ENCODE peak calls at places on chromosomes 11 and 22, in seven cellular contexts. S is tibial artery, Z is brain microvascular endothelial cell, V is hypothalamus, O is T-helper 9 cell, P is glutamatergic neuron, U is activated gamma-delta T cell. L is an unnamed sample.

GRCh38 chr11:81995907-81996306 is 737.8 kb downstream of the FAM181B start:
- DNase-seq in S (no peak), Z (no peak), V (no peak), O (no peak), P (no peak), U (no peak), L (no peak)

GRCh38 chr11:57471496-57471895 is 11.2 kb downstream of the RTN4RL2 start:
- DNase-seq in S (no peak), Z (no peak), V (no peak), O (no peak), P (no peak), U (no peak), L (no peak)

GRCh38 chr11:69317401-69318092 is 23.6 kb downstream of the MYEOV start:
- DNase-seq in S (no peak), Z (peak), V (no peak), O (no peak), P (no peak), U (no peak), L (no peak)

GRCh38 chr22:45334068-45334467 is 24.3 kb downstream of the FAM118A start:
- DNase-seq in S (no peak), Z (no peak), V (no peak), O (no peak), P (no peak), U (no peak), L (no peak)

GRCh38 chr11:78560826-78561484 is 13.7 kb downstream of the NARS2 start:
- DNase-seq in S (no peak), Z (no peak), V (no peak), O (no peak), P (no peak), U (no peak), L (no peak)

GRCh38 chr11:101126551-101127347 is 2.9 kb downstream of the PGR start:
- DNase-seq in S (peak), Z (no peak), V (no peak), O (no peak), P (peak), U (no peak), L (no peak)

GRCh38 chr11:118911880-118912741 is 13.6 kb downstream of the BCL9L start:
- DNase-seq in S (peak), Z (peak), V (no peak), O (peak), P (peak), U (peak), L (peak)

GRCh38 chr22:39216143-39216490 is 28.7 kb downstream of the PDGFB start:
- DNase-seq in S (no peak), Z (no peak), V (no peak), O (no peak), P (no peak), U (no peak), L (no peak)

GRCh38 chr11:130451261-130452019 is 3.0 kb downstream of the ADAMTS15 start:
- DNase-seq in S (peak), Z (peak), V (no peak), O (no peak), P (no peak), U (no peak), L (no peak)

GRCh38 chr11:118071416-118072030 is 5.4 kb upstream of the TMPRSS4 start:
- DNase-seq in S (no peak), Z (no peak), V (no peak), O (no peak), P (no peak), U (no peak), L (no peak)

GRCh38 chr22:36027579-36027959 is 1.1 kb downstream of the RBFOX2 start:
- DNase-seq in S (peak), Z (no peak), V (peak), O (no peak), P (no peak), U (no peak), L (no peak)

GRCh38 chr22:36936362-36937116 is 23.1 kb downstream of the CSF2RB start:
- DNase-seq in S (no peak), Z (no peak), V (peak), O (no peak), P (no peak), U (no peak), L (no peak)

GRCh38 chr22:17878970-17879369 is 104.7 kb upstream of the BID start:
- DNase-seq in S (no peak), Z (no peak), V (no peak), O (no peak), P (no peak), U (no peak), L (no peak)

GRCh38 chr11:115613986-115614625 is 109.9 kb upstream of the CADM1 start:
- DNase-seq in S (no peak), Z (peak), V (no peak), O (no peak), P (no peak), U (no peak), L (no peak)

GRCh38 chr11:45082744-45083543 is 63.5 kb upstream of the PRDM11 start:
- DNase-seq in S (no peak), Z (no peak), V (peak), O (no peak), P (no peak), U (no peak), L (no peak)

GRCh38 chr11:78290293-78291176 is 101.8 kb downstream of the USP35 start:
- DNase-seq in S (peak), Z (peak), V (no peak), O (no peak), P (no peak), U (no peak), L (no peak)

GRCh38 chr11:6629892-6630631 is 10.8 kb upstream of the TPP1 start:
- DNase-seq in S (no peak), Z (no peak), V (no peak), O (no peak), P (no peak), U (no peak), L (no peak)

GRCh38 chr11:3201677-3202181 is 16.9 kb downstream of the MRGPRG start:
- DNase-seq in S (peak), Z (no peak), V (no peak), O (no peak), P (no peak), U (no peak), L (no peak)

GRCh38 chr11:76910620-76911414 is 50.1 kb downstream of the ACER3 start:
- DNase-seq in S (peak), Z (no peak), V (no peak), O (no peak), P (no peak), U (no peak), L (no peak)

GRCh38 chr11:16909375-16910035 is 104.7 kb downstream of the PLEKHA7 start:
- DNase-seq in S (no peak), Z (no peak), V (no peak), O (no peak), P (no peak), U (no peak), L (no peak)

GRCh38 chr22:26751217-26751616 is 93.8 kb downstream of the MIAT start:
- DNase-seq in S (no peak), Z (no peak), V (peak), O (no peak), P (no peak), U (no peak), L (no peak)

GRCh38 chr11:122069946-122070345 is 46.1 kb downstream of the BLID start:
- DNase-seq in S (peak), Z (peak), V (peak), O (no peak), P (peak), U (no peak), L (no peak)

GRCh38 chr22:49188091-49188490 is 639.6 kb downstream of the BRD1 start:
- DNase-seq in S (no peak), Z (no peak), V (no peak), O (no peak), P (no peak), U (no peak), L (no peak)

GRCh38 chr11:70954471-70954870 is 297.9 kb downstream of the SHANK2 start:
- DNase-seq in S (no peak), Z (no peak), V (peak), O (no peak), P (no peak), U (no peak), L (no peak)

L was measured in T-helper 22 cell.